ENCODE peak calls at places on chromosomes 13 and 19, in nine cellular contexts. X, Z, K, C, U, R, V, L and P are unnamed samples.

GRCh38 chr19:55681131-55682087 is 6.4 kb downstream of the EPN1 start:
- DNase-seq in K (no peak), X (no peak), V (no peak), R (no peak), L (no peak), U (no peak), Z (no peak), C (no peak), P (no peak)

GRCh38 chr19:18867751-18868150 is 28.2 kb downstream of the CERS1 start:
- DNase-seq in U (no peak), Z (no peak), C (no peak), X (no peak), K (no peak), V (no peak), L (no peak), R (no peak), P (no peak)

GRCh38 chr19:39998511-39998910 is 1.7 kb downstream of the ZNF546 start:
- DNase-seq in U (no peak), R (no peak), V (no peak), K (no peak), X (no peak), L (no peak), Z (no peak), C (no peak), P (no peak)

GRCh38 chr19:45424191-45425058 is 708 bp upstream of the ERCC1 start:
- DNase-seq in Z (peak), V (peak), U (peak), K (peak), C (peak), L (peak), X (peak), R (no peak), P (no peak)

GRCh38 chr13:46527237-46527636 is 25.7 kb upstream of the LRCH1 start:
- DNase-seq in U (no peak), L (no peak), V (no peak), C (no peak), R (peak), K (no peak), X (no peak), Z (no peak), P (no peak)

GRCh38 chr13:99404005-99404755 is 97.0 kb upstream of the GPR183 start:
- DNase-seq in L (no peak), R (peak), X (no peak), U (no peak), V (peak), C (no peak), K (no peak), Z (no peak), P (no peak)

GRCh38 chr13:101985321-101985720 is 416.5 kb downstream of the FGF14 start:
- DNase-seq in L (no peak), U (no peak), X (no peak), K (no peak), C (no peak), R (no peak), V (no peak), Z (no peak), P (no peak)

GRCh38 chr19:10193666-10194499 is 870 bp downstream of the DNMT1 start:
- DNase-seq in R (no peak), C (peak), U (no peak), V (peak), Z (no peak), X (no peak), K (peak), L (no peak), P (no peak)

GRCh38 chr13:109333893-109334651 is 452.3 kb downstream of the IRS2 start:
- DNase-seq in R (no peak), L (no peak), K (no peak), Z (no peak), U (no peak), V (no peak), X (no peak), C (no peak), P (no peak)

GRCh38 chr19:30011051-30011578 is 69.1 kb downstream of the URI1 start:
- DNase-seq in L (no peak), X (no peak), K (no peak), C (no peak), R (no peak), U (peak), Z (peak), V (no peak), P (no peak)

GRCh38 chr19:32343550-32344262 is 1.7 kb upstream of the ZNF507 start:
- DNase-seq in R (no peak), L (no peak), X (no peak), V (no peak), Z (no peak), K (no peak), U (peak), C (no peak), P (no peak)

GRCh38 chr19:48244289-48244688 is 11.4 kb downstream of the CARD8 start:
- DNase-seq in C (peak), K (peak), L (no peak), R (no peak), U (no peak), V (no peak), Z (no peak), X (no peak), P (no peak)

GRCh38 chr19:4866595-4867424 is 657 bp downstream of the PLIN3 start:
- DNase-seq in V (peak), Z (peak), C (peak), X (peak), U (peak), R (peak), L (no peak), K (peak), P (no peak)

GRCh38 chr19:18289471-18290066 is 8.1 kb upstream of the JUND start:
- DNase-seq in V (no peak), C (no peak), K (no peak), X (no peak), Z (no peak), L (no peak), U (no peak), R (no peak), P (no peak)

GRCh38 chr19:31761281-31761913 is 412.2 kb upstream of the TSHZ3 start:
- DNase-seq in C (no peak), K (no peak), L (no peak), Z (peak), U (no peak), V (no peak), R (no peak), X (no peak), P (no peak)

GRCh38 chr13:89267734-89268133 is 1596.6 kb downstream of the SLITRK5 start:
- DNase-seq in K (no peak), V (no peak), U (no peak), L (no peak), C (no peak), X (no peak), R (no peak), Z (no peak), P (no peak)

GRCh38 chr13:51666839-51667238 is 82.6 kb downstream of the WDFY2 start:
- DNase-seq in R (no peak), V (no peak), U (no peak), L (no peak), C (no peak), K (no peak), X (no peak), Z (no peak), P (no peak)

GRCh38 chr19:917323-918151 is at the start of gene KISS1R:
- DNase-seq in L (no peak), X (no peak), U (peak), K (peak), R (peak), C (no peak), V (peak), Z (peak), P (peak)
- TF ChIP-seq CTCF in L (peak), X (peak), U (peak), K (peak), R (peak), C (peak), V (peak), Z (peak), P (peak)

GRCh38 chr13:98083507-98083906 is 59.4 kb upstream of the FARP1 start:
- DNase-seq in Z (no peak), U (no peak), L (peak), V (no peak), X (no peak), R (no peak), C (peak), K (peak), P (no peak)
- TF ChIP-seq CTCF in Z (no peak), U (no peak), L (peak), V (no peak), X (no peak), R (peak), C (peak), K (no peak), P (no peak)

DNA sequence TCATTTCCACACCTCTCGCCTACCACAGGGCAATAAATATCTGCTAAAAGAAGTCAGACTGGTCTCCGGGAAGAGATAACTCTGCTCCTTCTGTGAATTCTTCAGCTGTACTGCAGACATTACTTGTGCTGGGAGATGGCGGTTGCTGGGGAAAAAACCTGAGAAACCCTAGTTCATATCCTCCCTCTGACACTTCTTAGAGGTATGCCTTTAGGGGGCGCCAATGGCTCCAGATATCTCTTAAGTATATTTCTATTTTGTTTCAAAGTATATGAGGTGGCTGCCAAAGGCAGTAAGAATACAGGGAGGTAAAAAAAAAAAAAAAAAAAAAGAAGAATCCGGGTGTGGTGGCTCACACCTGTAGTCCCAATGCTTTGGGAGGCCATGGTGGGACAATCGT is 175.2 kb downstream of the PAN3 start:
- DNase-seq in C (peak), K (peak), L (no peak), V (no peak), X (no peak), Z (peak), R (no peak), U (no peak), P (no peak)
- TF ChIP-seq CTCF in C (peak), K (peak), L (peak), V (no peak), X (no peak), Z (peak), R (peak), U (no peak), P (no peak)

DNA sequence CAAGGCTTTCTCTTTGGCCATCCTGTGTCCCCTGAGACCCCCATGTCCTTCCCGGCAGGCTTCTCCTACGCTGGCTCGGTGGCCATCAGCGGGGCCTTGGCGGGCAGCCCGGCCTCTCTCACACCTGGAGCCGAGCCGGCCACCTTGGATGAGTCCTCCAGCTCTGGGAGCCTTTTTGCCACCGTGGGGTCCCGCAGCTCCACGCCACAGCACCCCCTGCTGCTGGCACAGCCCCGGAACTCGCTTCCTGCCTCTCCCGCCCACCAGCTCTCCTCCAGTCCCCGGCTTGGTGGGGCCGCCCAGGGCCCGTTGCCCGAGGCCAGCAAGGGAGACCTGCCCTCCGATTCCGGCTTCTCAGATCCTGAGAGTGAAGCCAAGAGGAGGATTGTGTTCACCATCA is 14.2 kb downstream of the PLEKHJ1 start:
- DNase-seq in X (no peak), U (no peak), V (no peak), L (no peak), R (peak), C (no peak), K (no peak), Z (no peak), P (no peak)
- TF ChIP-seq CTCF in X (no peak), U (no peak), V (peak), L (peak), R (peak), C (peak), K (peak), Z (peak), P (no peak)

GRCh38 chr19:38766276-38767047 is 6.9 kb downstream of the LGALS7 start:
- DNase-seq in Z (no peak), U (no peak), X (no peak), R (no peak), L (no peak), C (no peak), K (no peak), V (no peak), P (no peak)

GRCh38 chr19:38765214-38765613 is 8.1 kb downstream of the LGALS7 start:
- DNase-seq in C (no peak), K (no peak), U (no peak), Z (no peak), L (no peak), R (no peak), X (no peak), V (no peak), P (no peak)

GRCh38 chr19:38773469-38774177 is at the start of gene LGALS7:
- DNase-seq in X (no peak), R (no peak), C (no peak), V (no peak), U (no peak), Z (no peak), L (no peak), K (no peak), P (no peak)

GRCh38 chr19:38774181-38774950 is 1.0 kb upstream of the LGALS7 start:
- DNase-seq in L (no peak), X (no peak), Z (no peak), R (no peak), K (no peak), V (no peak), U (no peak), C (no peak), P (no peak)

GRCh38 chr19:38769635-38770211 is 3.6 kb downstream of the LGALS7 start:
- DNase-seq in U (peak), L (peak), C (peak), K (peak), V (peak), X (peak), Z (peak), R (peak), P (no peak)
- TF ChIP-seq CTCF in U (peak), L (peak), C (peak), K (peak), V (peak), X (no peak), Z (peak), R (peak), P (peak)

DNA sequence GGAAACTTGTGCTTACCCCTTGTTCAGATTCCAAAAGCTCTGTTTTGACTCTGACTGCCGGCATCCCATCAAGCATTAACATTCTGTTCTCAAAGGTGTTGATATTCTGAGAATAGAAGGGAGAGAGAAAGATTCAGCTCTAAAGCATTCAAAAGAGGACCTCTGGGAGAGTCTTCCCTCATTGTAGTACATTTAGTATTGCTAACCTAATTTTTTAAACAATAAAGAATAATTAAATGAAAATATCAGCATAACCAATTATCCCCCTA is 190.3 kb downstream of the KLF12 start:
- DNase-seq in X (no peak), K (no peak), V (no peak), Z (no peak), R (peak), L (no peak), U (no peak), C (no peak), P (no peak)
- TF ChIP-seq CTCF in X (no peak), K (no peak), V (no peak), Z (no peak), R (no peak), L (no peak), U (no peak), C (no peak), P (no peak)

DNA sequence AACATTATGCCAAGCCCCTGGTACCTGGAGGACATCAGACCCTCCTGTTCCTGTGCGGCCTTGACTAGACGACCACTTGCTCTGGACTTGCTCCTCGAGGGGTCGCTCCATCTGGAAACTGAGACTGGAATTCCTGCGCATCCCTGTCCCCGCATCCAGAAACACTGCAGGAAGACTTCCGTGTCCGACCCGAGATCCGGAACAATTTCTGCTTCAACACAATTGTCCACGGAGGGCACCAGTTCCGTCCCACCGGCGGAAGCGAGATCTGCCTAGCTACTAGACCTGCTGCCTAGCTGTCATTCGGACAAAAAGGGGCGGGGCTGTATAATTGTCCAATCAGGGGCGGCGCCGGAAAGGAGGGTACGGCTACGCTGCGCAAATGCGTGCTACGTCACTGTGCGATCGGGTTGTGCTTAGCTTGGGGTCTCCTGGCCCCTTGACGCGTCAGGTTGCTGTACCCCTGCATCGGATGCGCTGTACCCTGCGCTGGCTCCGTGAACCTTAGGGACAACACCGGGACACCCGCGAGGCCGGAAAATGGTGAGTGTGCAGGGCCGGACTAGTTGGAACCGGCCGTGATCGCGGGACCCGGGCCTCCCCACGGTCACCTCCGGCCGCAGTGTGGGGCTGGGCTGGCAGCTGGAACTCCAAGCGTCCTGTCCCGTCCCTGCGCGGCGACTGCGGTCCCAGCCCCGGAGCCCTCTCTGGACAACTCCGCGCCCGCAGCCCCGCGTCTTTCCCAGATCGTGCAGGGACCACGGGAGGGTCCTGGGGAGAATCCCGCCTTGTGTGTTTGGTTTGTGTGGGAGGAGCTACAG is at the start of the genes ZNF490 and ZNF791:
- DNase-seq in U (peak), K (peak), V (peak), Z (peak), L (peak), X (peak), R (peak), C (peak), P (peak)
- TF ChIP-seq CTCF in U (no peak), K (no peak), V (no peak), Z (peak), L (no peak), X (no peak), R (peak), C (no peak), P (peak)